ENCODE peak calls at places on chromosomes 1 and 21, in four cellular contexts. Z is transverse colon, P is ovary, W is tibial nerve. Q is an unnamed sample.

GRCh38 chr1:225772323-225772768 is 5.3 kb upstream of the SRP9 start:
- DNase-seq in Z (peak), W (peak), P (peak), Q (peak)

GRCh38 chr1:60583696-60584095 is 498.7 kb upstream of the NFIA start:
- DNase-seq in P (no peak), W (no peak), Z (no peak), Q (no peak)

GRCh38 chr1:4613606-4614370 is 40.6 kb upstream of the AJAP1 start:
- DNase-seq in P (no peak), Z (no peak), W (no peak), Q (no peak)

GRCh38 chr1:79079770-79080169 is 73.2 kb upstream of the ADGRL4 start:
- DNase-seq in P (no peak), Z (no peak), W (no peak), Q (no peak)

GRCh38 chr1:45656573-45657226 is 29.6 kb downstream of the GPBP1L1 start:
- DNase-seq in W (no peak), Z (no peak), P (no peak), Q (no peak)

GRCh38 chr1:77958850-77959249 is 20.0 kb downstream of the FUBP1 start:
- DNase-seq in P (no peak), W (no peak), Z (no peak), Q (no peak)

GRCh38 chr1:63908016-63908415 is 134.2 kb downstream of the ROR1 start:
- DNase-seq in P (no peak), Z (no peak), W (no peak), Q (no peak)

GRCh38 chr1:199728345-199728744 is 299.2 kb upstream of the NR5A2 start:
- DNase-seq in W (no peak), P (no peak), Z (no peak), Q (no peak)

GRCh38 chr21:43364851-43365424 is 62.0 kb downstream of the SIK1 start:
- DNase-seq in W (no peak), Z (no peak), P (no peak), Q (peak)

GRCh38 chr1:203327684-203328457 is 22.6 kb downstream of the BTG2 start:
- DNase-seq in P (peak), W (peak), Z (no peak), Q (peak)

GRCh38 chr1:203328714-203329122 is 22.2 kb downstream of the FMOD start:
- DNase-seq in Z (peak), W (no peak), P (no peak), Q (peak)

GRCh38 chr1:203325004-203325417 is 19.7 kb downstream of the BTG2 start:
- DNase-seq in P (no peak), W (no peak), Z (peak), Q (no peak)

GRCh38 chr1:203325418-203326091 is 20.2 kb downstream of the BTG2 start:
- DNase-seq in W (peak), Z (peak), P (no peak), Q (peak)

DNA sequence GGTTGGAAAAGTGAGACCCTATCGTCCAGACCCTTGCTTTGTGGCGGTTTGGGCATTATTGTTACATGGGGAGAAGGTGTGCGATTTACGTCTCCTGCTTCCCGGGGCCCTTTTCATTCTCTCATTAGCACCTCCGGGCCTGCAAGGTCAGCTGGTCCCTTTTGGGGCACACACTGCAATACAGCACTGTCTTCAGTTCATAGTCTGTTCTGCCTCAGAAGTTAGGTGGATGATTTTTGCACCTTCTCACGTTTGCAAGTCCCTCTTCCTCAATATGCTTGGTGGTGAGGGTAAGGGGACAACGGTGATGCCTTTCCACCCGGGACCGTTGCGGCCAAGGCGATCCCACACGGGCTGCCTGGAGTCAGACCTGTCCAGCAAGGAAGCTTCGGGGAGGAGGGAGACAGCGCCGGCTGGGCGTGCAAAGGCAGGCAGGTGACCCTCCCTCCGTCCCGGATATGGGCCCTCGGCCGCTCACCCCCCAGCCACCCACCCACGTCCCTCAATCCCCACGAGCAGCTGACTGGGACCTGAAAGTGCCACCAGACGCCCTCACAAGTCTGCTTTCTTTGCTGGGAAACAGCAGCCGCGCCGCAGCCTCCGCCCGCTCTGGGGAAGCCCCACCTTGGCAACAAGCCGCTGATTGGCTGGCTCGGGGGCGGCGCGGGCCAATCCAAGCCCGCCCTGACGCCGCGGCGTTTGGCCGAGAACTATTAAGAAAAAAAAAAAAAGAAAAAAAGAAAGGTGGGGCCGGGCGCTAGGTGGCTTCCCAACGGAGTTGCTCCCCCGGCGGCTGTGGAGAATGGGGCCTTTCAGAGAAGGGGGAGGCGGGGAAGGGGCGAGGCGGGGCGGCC is 21.7 kb downstream of the BTG2 start:
- DNase-seq in W (peak), Z (peak), P (peak), Q (peak)
- TF ChIP-seq EP300 in W (peak), Z (no peak), P (no peak), Q (no peak)

GRCh38 chr1:115783311-115783710 is 14.8 kb upstream of the CASQ2 start:
- DNase-seq in W (no peak), Z (no peak), P (no peak), Q (no peak)

GRCh38 chr1:115781343-115781742 is 12.8 kb upstream of the CASQ2 start:
- DNase-seq in Z (no peak), W (no peak), P (no peak), Q (no peak)

GRCh38 chr1:115782571-115783281 is 14.2 kb upstream of the CASQ2 start:
- DNase-seq in P (no peak), Z (no peak), W (no peak), Q (no peak)

GRCh38 chr1:115781830-115782229 is 13.3 kb upstream of the CASQ2 start:
- DNase-seq in P (no peak), Z (no peak), W (no peak), Q (no peak)
- H3K27ac ChIP-seq in P (no peak), Z (no peak), W (no peak), Q (no peak)

GRCh38 chr1:101440484-101440883 is 203.7 kb downstream of the S1PR1 start:
- DNase-seq in W (no peak), Z (no peak), P (no peak), Q (no peak)
- TF ChIP-seq EP300 in W (no peak), Z (no peak), P (no peak), Q (no peak)

GRCh38 chr1:153779781-153780541 is 4.8 kb downstream of the SLC27A3 start:
- DNase-seq in P (no peak), W (no peak), Z (no peak), Q (peak)
- H3K27ac ChIP-seq in P (no peak), W (peak), Z (no peak), Q (no peak)

GRCh38 chr1:109299087-109299983 is 7.5 kb downstream of the MYBPHL start:
- DNase-seq in Z (no peak), W (peak), P (no peak), Q (no peak)
- TF ChIP-seq EP300 in Z (no peak), W (no peak), P (no peak), Q (no peak)

DNA sequence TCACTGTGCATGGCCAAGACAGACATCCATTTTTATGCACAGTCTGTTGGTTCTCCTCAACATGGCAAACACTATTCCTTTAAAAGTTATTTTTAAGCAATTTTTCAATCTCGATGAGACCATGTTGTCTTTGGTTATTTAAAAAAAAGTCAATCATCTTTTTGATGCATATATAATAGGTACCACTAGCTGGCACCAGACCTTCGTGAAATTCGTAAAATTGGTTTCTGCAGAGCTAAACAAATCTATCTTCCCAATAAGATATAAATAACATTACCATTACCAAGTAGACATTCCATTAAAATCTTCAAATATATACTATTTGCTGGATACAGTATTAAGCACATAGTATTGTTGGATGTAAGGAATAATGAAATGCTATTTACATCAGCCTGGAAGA is 220.0 kb upstream of the GREM2 start:
- DNase-seq in P (no peak), Z (no peak), W (no peak), Q (no peak)
- H3K27ac ChIP-seq in P (no peak), Z (no peak), W (no peak), Q (no peak)

DNA sequence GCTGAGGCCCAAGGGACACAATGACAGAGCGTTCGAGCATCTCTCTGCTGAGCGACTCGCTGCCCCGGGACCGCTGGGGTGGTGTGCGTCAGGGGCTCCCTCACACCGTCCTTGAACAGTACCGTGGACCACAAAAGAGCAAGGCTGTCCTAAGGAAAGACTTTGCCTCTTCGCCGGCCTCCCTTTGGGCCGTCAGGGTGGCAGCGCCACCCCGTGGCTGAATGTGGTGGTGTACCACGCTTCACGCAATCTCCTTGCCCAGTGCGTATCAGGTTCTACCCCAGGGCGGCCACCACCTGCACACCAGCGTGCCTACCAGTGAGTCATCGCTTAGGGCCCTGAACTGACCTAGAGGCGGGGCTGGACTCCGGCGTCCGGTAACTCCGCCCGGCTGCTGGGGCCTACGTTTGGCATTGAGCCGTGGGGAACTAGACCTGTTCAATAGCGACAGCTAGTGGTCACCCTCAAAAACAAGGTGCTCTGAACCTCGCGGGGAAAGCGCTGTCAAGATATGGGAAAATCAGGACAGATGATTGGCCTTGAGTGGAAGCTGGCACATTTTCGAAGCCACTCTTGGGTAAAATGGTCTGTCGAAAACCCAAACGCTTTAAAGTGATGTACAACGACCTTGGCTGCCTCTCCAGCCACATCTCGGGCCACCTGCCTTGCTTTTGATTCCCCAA is 8.1 kb upstream of the TRAF3IP3 start:
- DNase-seq in W (peak), Z (peak), P (peak), Q (peak)
- TF ChIP-seq EP300 in W (peak), Z (no peak), P (no peak), Q (no peak)

GRCh38 chr1:91683598-91683951 is 182.9 kb downstream of the CDC7 start:
- DNase-seq in W (peak), P (no peak), Z (peak), Q (no peak)
- H3K27ac ChIP-seq in W (peak), P (no peak), Z (peak), Q (no peak)

GRCh38 chr1:212485218-212485609 is 52.5 kb downstream of the NENF start:
- DNase-seq in Z (no peak), W (no peak), P (no peak), Q (no peak)

GRCh38 chr1:212487774-212488435 is 55.2 kb downstream of the NENF start:
- DNase-seq in P (no peak), Z (no peak), W (no peak), Q (no peak)

GRCh38 chr1:212486591-212486963 is 53.9 kb downstream of the NENF start:
- DNase-seq in P (no peak), Z (no peak), W (no peak), Q (no peak)

GRCh38 chr1:212487286-212487685 is 54.6 kb downstream of the NENF start:
- DNase-seq in P (no peak), Z (no peak), W (no peak), Q (no peak)

DNA sequence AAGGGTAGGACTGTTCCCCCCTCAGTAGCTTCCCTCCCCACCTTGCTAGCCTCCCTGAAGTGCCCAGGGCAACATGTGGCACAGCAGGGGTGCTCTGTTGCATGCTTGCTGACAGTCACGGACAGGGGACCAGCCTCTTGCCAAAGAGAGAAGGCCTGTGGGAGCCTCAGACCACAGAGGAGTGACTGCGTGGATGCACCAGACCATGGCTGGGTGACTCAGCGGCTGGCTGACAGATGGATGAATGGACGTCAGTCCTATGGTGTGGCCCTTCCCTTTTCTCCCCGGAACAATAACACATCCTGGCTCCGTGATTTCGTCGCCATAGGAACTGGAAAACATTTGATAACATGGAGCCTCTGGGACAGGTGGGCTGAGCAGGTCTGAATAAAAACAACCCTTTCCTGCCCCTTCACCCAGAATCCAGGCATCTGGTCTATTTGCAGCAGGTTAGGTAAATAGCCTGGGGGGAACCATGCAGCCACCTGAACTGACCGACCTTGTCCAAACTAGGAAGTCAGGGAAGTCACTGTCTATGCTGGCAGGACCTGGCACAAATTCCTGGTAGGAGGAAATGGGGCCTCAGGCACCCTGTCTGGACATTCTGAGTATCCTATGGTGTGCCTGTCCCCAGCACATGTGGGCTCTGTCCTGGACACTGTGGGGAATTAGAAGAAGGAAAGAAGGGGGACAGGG is 53.3 kb downstream of the NENF start:
- DNase-seq in Z (peak), W (no peak), P (no peak), Q (peak)
- TF ChIP-seq EP300 in Z (no peak), W (no peak), P (no peak), Q (no peak)

GRCh38 chr1:178867670-178868069 is 3.2 kb downstream of the ANGPTL1 start:
- DNase-seq in W (no peak), P (no peak), Z (no peak), Q (no peak)
- H3K27ac ChIP-seq in W (peak), P (peak), Z (peak), Q (peak)

Q was measured in stomach.